ENCODE peak calls at places on chromosome 1, in ten cellular contexts. One of them, this sample, is unnamed. For H3K9me2, the result is how much of the 10 kb centered on the place peaks cover.

GRCh38 chr1:109636201-109636952 is 16.7 kb downstream of the AMPD2 start:
- DNase-seq in OCI-LY7: no peak
- DNase-seq in GM23248: peak
- DNase-seq in PC-9: peak
- DNase-seq in HCT116: no peak
- DNase-seq in SK-N-SH: no peak
- DNase-seq in MM.1S: no peak
- DNase-seq in hepatocyte: no peak
- DNase-seq in Karpas-422: no peak
- DNase-seq in PC-3: no peak
- DNase-seq in this sample: no peak

GRCh38 chr1:22805672-22806038 is 95.0 kb downstream of the EPHB2 start:
- DNase-seq in OCI-LY7: no peak
- DNase-seq in MM.1S: no peak
- DNase-seq in PC-3: no peak
- DNase-seq in PC-9: no peak
- DNase-seq in HCT116: no peak
- DNase-seq in SK-N-SH: no peak
- DNase-seq in GM23248: no peak
- DNase-seq in Karpas-422: no peak
- DNase-seq in hepatocyte: no peak
- DNase-seq in this sample: peak

GRCh38 chr1:38221006-38221649 is 174.5 kb upstream of the POU3F1 start:
- DNase-seq in MM.1S: no peak
- DNase-seq in SK-N-SH: no peak
- DNase-seq in GM23248: peak
- DNase-seq in OCI-LY7: no peak
- DNase-seq in Karpas-422: no peak
- DNase-seq in hepatocyte: no peak
- DNase-seq in HCT116: no peak
- DNase-seq in PC-3: no peak
- DNase-seq in PC-9: no peak
- DNase-seq in this sample: no peak

GRCh38 chr1:221961532-221962292 is 219.8 kb upstream of the DUSP10 start:
- DNase-seq in GM23248: peak
- DNase-seq in hepatocyte: peak
- DNase-seq in SK-N-SH: no peak
- DNase-seq in PC-9: peak
- DNase-seq in Karpas-422: no peak
- DNase-seq in MM.1S: peak
- DNase-seq in PC-3: peak
- DNase-seq in HCT116: peak
- DNase-seq in OCI-LY7: no peak
- DNase-seq in this sample: no peak

GRCh38 chr1:206583461-206584264 is 28.6 kb downstream of the EIF2D start:
- DNase-seq in hepatocyte: peak
- DNase-seq in HCT116: peak
- DNase-seq in Karpas-422: peak
- DNase-seq in PC-3: peak
- DNase-seq in PC-9: peak
- DNase-seq in MM.1S: peak
- DNase-seq in OCI-LY7: peak
- DNase-seq in SK-N-SH: peak
- DNase-seq in GM23248: peak
- DNase-seq in this sample: peak

GRCh38 chr1:19639999-19640362 is 4.1 kb upstream of the NBL1 start:
- DNase-seq in OCI-LY7: no peak
- DNase-seq in PC-3: peak
- DNase-seq in MM.1S: no peak
- DNase-seq in Karpas-422: no peak
- DNase-seq in PC-9: no peak
- DNase-seq in HCT116: no peak
- DNase-seq in SK-N-SH: no peak
- DNase-seq in hepatocyte: no peak
- DNase-seq in GM23248: peak
- DNase-seq in this sample: no peak

GRCh38 chr1:162984699-162985098 is 84.5 kb upstream of the RGS4 start:
- DNase-seq in SK-N-SH: no peak
- DNase-seq in OCI-LY7: no peak
- DNase-seq in MM.1S: no peak
- DNase-seq in GM23248: peak
- DNase-seq in Karpas-422: no peak
- DNase-seq in hepatocyte: no peak
- DNase-seq in PC-9: no peak
- DNase-seq in HCT116: no peak
- DNase-seq in PC-3: peak
- DNase-seq in this sample: no peak

GRCh38 chr1:90475623-90476022 is 241.5 kb downstream of the BARHL2 start:
- DNase-seq in OCI-LY7: no peak
- DNase-seq in MM.1S: no peak
- DNase-seq in Karpas-422: no peak
- DNase-seq in HCT116: peak
- DNase-seq in hepatocyte: peak
- DNase-seq in GM23248: peak
- DNase-seq in SK-N-SH: no peak
- DNase-seq in PC-3: peak
- DNase-seq in PC-9: no peak
- DNase-seq in this sample: peak

GRCh38 chr1:26278835-26279597 is 870 bp upstream of the SH3BGRL3 start:
- DNase-seq in hepatocyte: peak
- DNase-seq in OCI-LY7: peak
- DNase-seq in Karpas-422: peak
- DNase-seq in PC-9: peak
- DNase-seq in SK-N-SH: no peak
- DNase-seq in HCT116: no peak
- DNase-seq in GM23248: peak
- DNase-seq in PC-3: peak
- DNase-seq in MM.1S: no peak
- DNase-seq in this sample: no peak

GRCh38 chr1:233656700-233657099 is 42.8 kb downstream of the KCNK1 start:
- DNase-seq in hepatocyte: no peak
- DNase-seq in MM.1S: no peak
- DNase-seq in GM23248: no peak
- DNase-seq in Karpas-422: no peak
- DNase-seq in HCT116: no peak
- DNase-seq in PC-9: peak
- DNase-seq in SK-N-SH: no peak
- DNase-seq in OCI-LY7: no peak
- DNase-seq in PC-3: peak
- DNase-seq in this sample: no peak

GRCh38 chr1:18874600-18874999 is 15.1 kb upstream of the TAS1R2 start:
- DNase-seq in HCT116: no peak
- DNase-seq in hepatocyte: no peak
- DNase-seq in MM.1S: no peak
- DNase-seq in GM23248: no peak
- DNase-seq in OCI-LY7: no peak
- DNase-seq in Karpas-422: no peak
- DNase-seq in SK-N-SH: no peak
- DNase-seq in PC-3: no peak
- DNase-seq in PC-9: no peak
- DNase-seq in this sample: no peak

GRCh38 chr1:245880754-245881403 is 626.2 kb downstream of the SMYD3 start:
- DNase-seq in HCT116: no peak
- DNase-seq in SK-N-SH: no peak
- DNase-seq in MM.1S: no peak
- DNase-seq in OCI-LY7: no peak
- DNase-seq in GM23248: peak
- DNase-seq in hepatocyte: no peak
- DNase-seq in Karpas-422: no peak
- DNase-seq in PC-3: no peak
- DNase-seq in PC-9: no peak
- DNase-seq in this sample: no peak

DNA sequence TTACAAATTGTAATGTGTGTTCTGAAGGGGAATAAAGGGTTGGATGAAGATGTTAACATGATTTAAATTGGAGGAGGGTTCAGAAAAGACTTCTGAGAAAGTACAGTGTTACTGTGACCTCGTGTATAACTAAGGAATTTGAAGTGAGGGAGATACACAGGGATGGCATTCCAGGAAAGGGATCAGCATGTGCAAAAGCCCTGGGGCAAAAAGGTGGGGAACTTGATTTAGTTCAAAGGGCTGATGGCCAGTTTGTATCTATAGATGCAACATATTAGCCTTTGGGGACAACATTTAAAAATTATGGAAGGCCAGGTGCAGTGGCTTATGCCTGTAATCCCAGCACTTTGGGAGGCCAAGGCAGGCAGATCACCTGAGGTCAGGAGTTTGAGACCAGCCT is 33.3 kb upstream of the DEGS1 start:
- DNase-seq in Karpas-422: no peak
- DNase-seq in MM.1S: no peak
- DNase-seq in PC-3: peak
- DNase-seq in GM23248: no peak
- DNase-seq in PC-9: no peak
- DNase-seq in OCI-LY7: no peak
- DNase-seq in HCT116: no peak
- DNase-seq in SK-N-SH: no peak
- DNase-seq in hepatocyte: no peak
- DNase-seq in this sample: peak
- H2AFZ ChIP-seq in Karpas-422: no peak
- H2AFZ ChIP-seq in MM.1S: no peak
- H2AFZ ChIP-seq in PC-3: no peak
- H2AFZ ChIP-seq in GM23248: no peak
- H2AFZ ChIP-seq in PC-9: no peak
- H2AFZ ChIP-seq in OCI-LY7: no peak
- H2AFZ ChIP-seq in HCT116: no peak
- H2AFZ ChIP-seq in SK-N-SH: no peak
- H2AFZ ChIP-seq in hepatocyte: no peak
- H2AFZ ChIP-seq in this sample: no peak

GRCh38 chr1:40626383-40626770 is 39.1 kb downstream of the RIMS3 start:
- DNase-seq in hepatocyte: no peak
- DNase-seq in GM23248: no peak
- DNase-seq in PC-9: no peak
- DNase-seq in OCI-LY7: no peak
- DNase-seq in MM.1S: no peak
- DNase-seq in Karpas-422: no peak
- DNase-seq in PC-3: no peak
- DNase-seq in HCT116: no peak
- DNase-seq in SK-N-SH: no peak
- DNase-seq in this sample: no peak

GRCh38 chr1:40625476-40626382 is 39.8 kb downstream of the RIMS3 start:
- DNase-seq in PC-3: peak
- DNase-seq in OCI-LY7: no peak
- DNase-seq in Karpas-422: no peak
- DNase-seq in PC-9: no peak
- DNase-seq in GM23248: peak
- DNase-seq in HCT116: no peak
- DNase-seq in SK-N-SH: no peak
- DNase-seq in MM.1S: no peak
- DNase-seq in hepatocyte: no peak
- DNase-seq in this sample: no peak

GRCh38 chr1:40630488-40631223 is 34.8 kb downstream of the RIMS3 start:
- DNase-seq in PC-3: peak
- DNase-seq in MM.1S: peak
- DNase-seq in GM23248: peak
- DNase-seq in PC-9: no peak
- DNase-seq in HCT116: peak
- DNase-seq in Karpas-422: peak
- DNase-seq in hepatocyte: peak
- DNase-seq in OCI-LY7: peak
- DNase-seq in SK-N-SH: peak
- DNase-seq in this sample: peak

GRCh38 chr1:40628903-40629292 is 36.6 kb downstream of the RIMS3 start:
- DNase-seq in HCT116: no peak
- DNase-seq in MM.1S: no peak
- DNase-seq in PC-9: no peak
- DNase-seq in Karpas-422: no peak
- DNase-seq in hepatocyte: no peak
- DNase-seq in PC-3: peak
- DNase-seq in OCI-LY7: no peak
- DNase-seq in SK-N-SH: no peak
- DNase-seq in GM23248: no peak
- DNase-seq in this sample: no peak

DNA sequence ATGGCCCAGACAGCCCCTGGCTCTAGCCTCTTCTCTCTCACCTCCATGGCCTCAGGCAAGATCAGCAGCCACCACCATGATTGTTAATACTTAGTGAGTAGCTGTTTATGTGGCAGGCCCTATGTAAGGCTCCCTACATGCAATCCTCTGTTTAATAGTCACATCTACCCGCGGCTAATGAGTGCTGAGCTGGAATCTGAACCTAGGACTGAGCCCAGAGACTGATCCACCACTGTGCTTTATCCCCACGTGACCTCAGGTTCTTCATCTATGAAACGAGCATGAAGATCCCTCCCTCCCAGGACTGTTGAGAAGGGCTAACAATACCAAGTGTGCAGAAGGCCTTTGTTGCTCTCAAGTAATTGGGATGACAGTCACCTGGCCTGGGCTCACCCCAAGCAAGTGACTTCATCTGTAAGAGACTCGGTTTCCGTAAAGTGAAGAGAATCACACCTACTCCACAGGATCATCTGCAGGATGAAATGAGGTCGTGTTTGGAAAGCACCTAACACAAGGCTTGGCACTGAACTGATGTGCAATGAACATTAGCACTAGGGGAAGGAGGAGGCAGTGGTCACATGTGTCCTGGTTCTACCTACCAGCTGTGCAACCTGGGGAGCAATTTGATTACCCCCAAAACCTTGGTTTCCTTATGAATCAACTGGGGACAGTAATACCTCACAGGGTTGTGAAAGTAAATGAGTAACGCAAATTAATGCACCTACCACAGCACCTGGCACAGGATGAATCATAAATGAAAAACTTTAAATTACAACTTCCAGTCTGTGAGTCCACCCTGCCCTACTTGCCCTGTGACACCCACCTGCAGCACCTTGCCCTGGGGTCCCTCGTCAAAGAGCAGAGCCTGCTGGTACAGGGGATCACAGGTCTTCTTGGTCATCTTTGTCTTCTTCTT is 37.2 kb downstream of the RIMS3 start:
- DNase-seq in hepatocyte: no peak
- DNase-seq in PC-9: no peak
- DNase-seq in PC-3: peak
- DNase-seq in GM23248: no peak
- DNase-seq in HCT116: no peak
- DNase-seq in MM.1S: no peak
- DNase-seq in Karpas-422: no peak
- DNase-seq in SK-N-SH: no peak
- DNase-seq in OCI-LY7: no peak
- DNase-seq in this sample: no peak
- H3K9me2 ChIP-seq in hepatocyte: under half
- H3K9me2 ChIP-seq in PC-9: under half
- H3K9me2 ChIP-seq in PC-3: under half
- H3K9me2 ChIP-seq in GM23248: under half
- H3K9me2 ChIP-seq in HCT116: under half
- H3K9me2 ChIP-seq in MM.1S: under half
- H3K9me2 ChIP-seq in Karpas-422: under half
- H3K9me2 ChIP-seq in SK-N-SH: under half
- H3K9me2 ChIP-seq in OCI-LY7: under half
- H3K9me2 ChIP-seq in this sample: under half

GRCh38 chr1:202711949-202712635 is 1.8 kb upstream of the SYT2 start:
- DNase-seq in OCI-LY7: no peak
- DNase-seq in HCT116: no peak
- DNase-seq in PC-9: no peak
- DNase-seq in hepatocyte: no peak
- DNase-seq in GM23248: no peak
- DNase-seq in Karpas-422: no peak
- DNase-seq in SK-N-SH: peak
- DNase-seq in MM.1S: no peak
- DNase-seq in PC-3: no peak
- DNase-seq in this sample: peak
- H3K4me3 ChIP-seq in OCI-LY7: no peak
- H3K4me3 ChIP-seq in HCT116: no peak
- H3K4me3 ChIP-seq in PC-9: no peak
- H3K4me3 ChIP-seq in hepatocyte: no peak
- H3K4me3 ChIP-seq in GM23248: no peak
- H3K4me3 ChIP-seq in Karpas-422: no peak
- H3K4me3 ChIP-seq in SK-N-SH: no peak
- H3K4me3 ChIP-seq in MM.1S: no peak
- H3K4me3 ChIP-seq in PC-3: no peak
- H3K4me3 ChIP-seq in this sample: peak

GRCh38 chr1:153852170-153852569 is 70.6 kb downstream of the GATAD2B start:
- DNase-seq in GM23248: no peak
- DNase-seq in OCI-LY7: peak
- DNase-seq in SK-N-SH: no peak
- DNase-seq in HCT116: no peak
- DNase-seq in PC-3: no peak
- DNase-seq in Karpas-422: no peak
- DNase-seq in MM.1S: no peak
- DNase-seq in PC-9: no peak
- DNase-seq in hepatocyte: no peak
- DNase-seq in this sample: no peak
- H2AFZ ChIP-seq in GM23248: no peak
- H2AFZ ChIP-seq in OCI-LY7: no peak
- H2AFZ ChIP-seq in SK-N-SH: no peak
- H2AFZ ChIP-seq in HCT116: no peak
- H2AFZ ChIP-seq in PC-3: no peak
- H2AFZ ChIP-seq in Karpas-422: no peak
- H2AFZ ChIP-seq in MM.1S: no peak
- H2AFZ ChIP-seq in PC-9: no peak
- H2AFZ ChIP-seq in hepatocyte: no peak
- H2AFZ ChIP-seq in this sample: no peak